ENCODE peak calls at places on chromosomes 11 and 22, in nine cellular contexts. H is mesendoderm, M is esophagus squamous epithelium, Y is body of pancreas, B is adrenal gland, A is HepG2, G is gastrocnemius medialis, X is breast epithelium, E is left ventricle myocardium inferior. N is an unnamed sample.

GRCh38 chr22:45882881-45883810 is 93.8 kb downstream of the WNT7B start:
- DNase-seq in H (no peak), M (no peak), Y (no peak), B (peak; percentile 3), A (no peak), G (peak; percentile 1), X (no peak), E (no peak), N (no peak)

GRCh38 chr22:36350751-36351594 is 36.8 kb downstream of the MYH9 start:
- DNase-seq in H (peak; percentile 72), M (no peak), Y (peak; percentile 71), B (peak; percentile 63), A (peak; percentile 91), G (no peak), X (peak; percentile 79), E (no peak), N (peak; percentile 23)

GRCh38 chr11:32435152-32435480 is 223 bp downstream of the WT1 start:
- DNase-seq in H (no peak), M (no peak), Y (no peak), B (no peak), A (no peak), G (no peak), X (no peak), E (no peak), N (no peak)

GRCh38 chr11:61787928-61788491 is 4.4 kb downstream of the TMEM258 start:
- DNase-seq in H (peak; percentile 87), M (no peak), Y (peak; percentile 68), B (no peak), A (peak; percentile 74), G (no peak), X (no peak), E (no peak), N (peak; percentile 41)

GRCh38 chr11:94473177-94473799 is 20.4 kb downstream of the MRE11 start:
- DNase-seq in H (peak; percentile 31), M (no peak), Y (no peak), B (no peak), A (no peak), G (no peak), X (no peak), E (no peak), N (no peak)

GRCh38 chr11:62889484-62890437 is 9.1 kb downstream of the SLC3A2 start:
- DNase-seq in H (peak; percentile 69), M (no peak), Y (no peak), B (no peak), A (peak; percentile 79), G (no peak), X (no peak), E (no peak), N (peak; percentile 66)

GRCh38 chr11:72039108-72039850 is 40.6 kb downstream of the IL18BP start:
- DNase-seq in H (no peak), M (no peak), Y (peak; percentile 77), B (peak; percentile 49), A (no peak), G (no peak), X (no peak), E (no peak), N (peak; percentile 90)

GRCh38 chr11:63764201-63764711 is 4.3 kb downstream of the ZFTA start:
- DNase-seq in H (no peak), M (no peak), Y (peak; percentile 16), B (peak; percentile 17), A (no peak), G (no peak), X (no peak), E (peak; percentile 21), N (no peak)

GRCh38 chr11:77375114-77375513 is 73.6 kb upstream of the GDPD4 start:
- DNase-seq in H (no peak), M (no peak), Y (no peak), B (no peak), A (no peak), G (no peak), X (no peak), E (no peak), N (no peak)

GRCh38 chr11:128735935-128736610 is 42.2 kb downstream of the FLI1 start:
- DNase-seq in H (peak; percentile 83), M (no peak), Y (no peak), B (no peak), A (no peak), G (no peak), X (no peak), E (no peak), N (no peak)

GRCh38 chr11:128732471-128733277 is 38.8 kb downstream of the FLI1 start:
- DNase-seq in H (no peak), M (no peak), Y (no peak), B (no peak), A (no peak), G (no peak), X (no peak), E (no peak), N (no peak)

GRCh38 chr11:128731041-128731663 is 37.3 kb downstream of the FLI1 start:
- DNase-seq in H (no peak), M (no peak), Y (no peak), B (no peak), A (no peak), G (no peak), X (no peak), E (no peak), N (no peak)

GRCh38 chr11:128734439-128735224 is 40.8 kb downstream of the FLI1 start:
- DNase-seq in H (no peak), M (peak; percentile 9), Y (no peak), B (no peak), A (no peak), G (peak; percentile 14), X (no peak), E (peak; percentile 36), N (peak; percentile 38)

GRCh38 chr11:128733440-128734115 is 39.7 kb downstream of the FLI1 start:
- DNase-seq in H (peak; percentile 96), M (no peak), Y (no peak), B (no peak), A (no peak), G (no peak), X (no peak), E (no peak), N (no peak)
- H3K4me1 ChIP-seq in H (peaks cover 13% of the 10 kb centered on the region), M (peaks cover 22% of the 10 kb centered on the region), Y (peaks cover 17% of the 10 kb centered on the region), B (peaks cover 26% of the 10 kb centered on the region), A (no peaks in the 10 kb centered on the region), G (peaks cover 10% of the 10 kb centered on the region), X (no peaks in the 10 kb centered on the region), E (peaks cover 96% of the 10 kb centered on the region), N (peaks cover 8% of the 10 kb centered on the region)

DNA sequence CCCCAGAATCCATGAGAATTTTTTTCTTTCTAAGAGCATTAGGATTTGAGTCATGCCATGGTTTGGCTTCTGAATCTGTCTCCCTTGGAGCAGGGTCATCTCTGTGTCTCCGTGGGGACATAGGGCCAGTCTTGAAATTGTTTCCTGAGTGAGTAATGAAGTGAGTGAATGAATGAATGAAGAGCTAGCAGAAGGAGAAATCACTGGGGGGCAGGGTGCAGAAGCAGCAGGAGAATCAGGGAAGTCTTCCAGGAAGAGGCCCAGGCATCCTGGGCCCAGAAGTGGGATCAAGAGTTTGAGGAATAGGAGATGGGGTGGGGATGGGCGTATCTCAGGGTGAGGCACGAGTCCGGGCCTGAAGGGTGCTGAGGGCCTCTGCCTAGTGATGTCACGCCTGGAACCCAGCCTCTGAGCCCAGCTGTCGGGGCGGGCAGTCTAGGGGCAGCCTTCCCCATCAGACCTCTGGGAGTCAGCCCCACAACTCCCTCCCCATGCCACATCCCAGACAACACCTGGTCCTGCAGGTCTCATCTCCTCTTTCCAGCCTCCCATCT is 12.5 kb upstream of the MGAT3 start:
- DNase-seq in H (no peak), M (no peak), Y (no peak), B (no peak), A (no peak), G (no peak), X (no peak), E (no peak), N (no peak)
- H3K4me1 ChIP-seq in H (peaks cover 3% of the 10 kb centered on the region), M (peaks cover 19% of the 10 kb centered on the region), Y (no peaks in the 10 kb centered on the region), B (peaks cover under 1% of the 10 kb centered on the region), A (peaks cover 42% of the 10 kb centered on the region), G (no peaks in the 10 kb centered on the region), X (no peaks in the 10 kb centered on the region), E (no peaks in the 10 kb centered on the region), N (no peaks in the 10 kb centered on the region)

GRCh38 chr22:27239520-27239919 is 562.0 kb downstream of the MN1 start:
- DNase-seq in H (no peak), M (no peak), Y (no peak), B (no peak), A (no peak), G (no peak), X (no peak), E (no peak), N (no peak)

GRCh38 chr22:27238935-27239510 is 562.5 kb downstream of the MN1 start:
- DNase-seq in H (peak; percentile 38), M (no peak), Y (peak; percentile 83), B (peak; percentile 48), A (no peak), G (no peak), X (peak; percentile 53), E (peak; percentile 89), N (no peak)

GRCh38 chr22:27242111-27242436 is 559.5 kb downstream of the MN1 start:
- DNase-seq in H (no peak), M (no peak), Y (no peak), B (no peak), A (no peak), G (no peak), X (no peak), E (no peak), N (no peak)

GRCh38 chr22:27241430-27242110 is 560.0 kb downstream of the MN1 start:
- DNase-seq in H (no peak), M (no peak), Y (peak; percentile 95), B (peak; percentile 32), A (no peak), G (no peak), X (no peak), E (peak; percentile 37), N (no peak)

GRCh38 chr22:27240298-27240885 is 561.2 kb downstream of the MN1 start:
- DNase-seq in H (no peak), M (no peak), Y (peak; percentile 50), B (no peak), A (no peak), G (no peak), X (no peak), E (no peak), N (no peak)
- H3K4me1 ChIP-seq in H (no peaks in the 10 kb centered on the region), M (no peaks in the 10 kb centered on the region), Y (peaks cover 38% of the 10 kb centered on the region), B (no peaks in the 10 kb centered on the region), A (no peaks in the 10 kb centered on the region), G (peaks cover 4% of the 10 kb centered on the region), X (no peaks in the 10 kb centered on the region), E (peaks cover 16% of the 10 kb centered on the region), N (no peaks in the 10 kb centered on the region)

GRCh38 chr11:96340555-96340885 is 2.5 kb downstream of the MAML2 start:
- DNase-seq in H (no peak), M (no peak), Y (no peak), B (no peak), A (no peak), G (no peak), X (no peak), E (no peak), N (no peak)

GRCh38 chr11:96342131-96342970 is 644 bp downstream of the MAML2 start:
- DNase-seq in H (no peak), M (no peak), Y (no peak), B (no peak), A (no peak), G (no peak), X (no peak), E (no peak), N (no peak)

GRCh38 chr11:96342971-96343711 is at the start of gene MAML2:
- DNase-seq in H (peak; percentile 95), M (peak; percentile 59), Y (peak; percentile 89), B (peak; percentile 95), A (peak; percentile 83), G (peak; percentile 84), X (peak; percentile 93), E (peak; percentile 92), N (peak; percentile 93)

GRCh38 chr11:96339704-96340554 is 3.1 kb downstream of the MAML2 start:
- DNase-seq in H (no peak), M (no peak), Y (no peak), B (no peak), A (no peak), G (no peak), X (peak; percentile 30), E (no peak), N (peak; percentile 43)

GRCh38 chr11:96341237-96342130 is 1.5 kb downstream of the MAML2 start:
- DNase-seq in H (no peak), M (no peak), Y (peak; percentile 36), B (peak; percentile 46), A (peak; percentile 44), G (no peak), X (peak; percentile 73), E (peak; percentile 45), N (peak; percentile 71)
- H3K4me1 ChIP-seq in H (peaks cover 4% of the 10 kb centered on the region), M (peaks cover 37% of the 10 kb centered on the region), Y (peaks cover 37% of the 10 kb centered on the region), B (peaks cover 46% of the 10 kb centered on the region), A (peaks cover 59% of the 10 kb centered on the region), G (peaks cover 3% of the 10 kb centered on the region), X (peaks cover 3% of the 10 kb centered on the region), E (peaks cover 61% of the 10 kb centered on the region), N (peaks cover 23% of the 10 kb centered on the region)

N was measured in colonic mucosa.